ENCODE peak calls at places on chromosomes 2 and 18, in ten cellular contexts. L, W, S, G, M, A, K, H, Z and N are unnamed samples.

GRCh38 chr18:55833543-55833942 is 245.6 kb upstream of the TCF4 start:
- DNase-seq in S (peak), Z (no peak), A (peak), M (peak), L (peak), G (peak), K (no peak), W (no peak), H (no peak), N (no peak)

GRCh38 chr2:70041666-70042065 is 45.6 kb upstream of the PCBP1 start:
- DNase-seq in H (no peak), S (peak), M (no peak), G (peak), W (no peak), Z (no peak), A (peak), K (no peak), L (no peak), N (no peak)

GRCh38 chr2:153214349-153214748 is 264.2 kb downstream of the RPRM start:
- DNase-seq in Z (no peak), M (no peak), H (no peak), G (no peak), K (no peak), W (no peak), S (no peak), L (no peak), A (no peak), N (no peak)

GRCh38 chr2:11123001-11123809 is 32.1 kb upstream of the SLC66A3 start:
- DNase-seq in H (no peak), K (no peak), S (no peak), A (no peak), W (no peak), G (no peak), Z (no peak), M (no peak), L (no peak), N (no peak)

GRCh38 chr2:7191927-7192326 is 274.7 kb downstream of the RNF144A start:
- DNase-seq in G (peak), Z (peak), L (peak), H (no peak), A (peak), K (no peak), S (peak), W (no peak), M (peak), N (no peak)

GRCh38 chr18:49656098-49656591 is 94.3 kb downstream of the LIPG start:
- DNase-seq in H (no peak), A (peak), L (peak), M (peak), W (no peak), S (peak), G (peak), K (no peak), Z (no peak), N (no peak)

GRCh38 chr2:96090181-96090500 is 26.2 kb downstream of the ADRA2B start:
- DNase-seq in G (no peak), K (no peak), W (no peak), S (no peak), L (no peak), Z (peak), A (no peak), M (no peak), H (no peak), N (peak)

GRCh38 chr2:220396287-220396686 is 768.9 kb downstream of the SLC4A3 start:
- DNase-seq in H (no peak), Z (no peak), G (peak), L (peak), A (peak), S (peak), M (no peak), W (no peak), K (no peak), N (no peak)

GRCh38 chr2:45885111-45885685 is 233.7 kb downstream of the PRKCE start:
- DNase-seq in G (no peak), A (peak), L (no peak), S (no peak), Z (no peak), M (no peak), K (peak), H (no peak), W (no peak), N (no peak)

GRCh38 chr2:2843969-2844548 is 513.0 kb upstream of the MYT1L start:
- DNase-seq in K (no peak), Z (peak), L (no peak), H (no peak), G (peak), A (no peak), S (no peak), W (no peak), M (peak), N (peak)

GRCh38 chr2:216082388-216082733 is 642 bp downstream of the TMEM169 start:
- DNase-seq in M (no peak), G (no peak), A (no peak), Z (no peak), H (no peak), L (no peak), K (no peak), W (no peak), S (no peak), N (no peak)

GRCh38 chr2:195658541-195658890 is 1.5 kb downstream of the SLC39A10 start:
- DNase-seq in Z (peak), S (peak), G (peak), W (no peak), H (peak), M (peak), A (peak), K (peak), L (peak), N (no peak)

GRCh38 chr2:169767243-169767888 is 31.3 kb upstream of the SSB start:
- DNase-seq in W (peak), L (no peak), H (peak), K (peak), G (peak), S (peak), M (peak), A (peak), Z (peak), N (peak)

GRCh38 chr2:156379069-156379468 is 46.5 kb upstream of the NR4A2 start:
- DNase-seq in A (no peak), W (no peak), H (no peak), Z (no peak), S (no peak), L (no peak), K (no peak), M (no peak), G (no peak), N (no peak)

GRCh38 chr2:139876964-139877363 is 1096.8 kb upstream of the NXPH2 start:
- DNase-seq in Z (no peak), W (no peak), K (no peak), G (peak), S (no peak), L (no peak), H (no peak), M (no peak), A (no peak), N (no peak)

GRCh38 chr2:211846031-211846400 is 692.6 kb downstream of the ERBB4 start:
- DNase-seq in W (no peak), L (no peak), M (peak), H (no peak), Z (no peak), G (no peak), A (no peak), S (no peak), K (no peak), N (no peak)

GRCh38 chr2:17830053-17831034 is 14.1 kb downstream of the MSGN1 start:
- DNase-seq in W (no peak), L (peak), M (peak), H (peak), Z (peak), S (peak), K (peak), A (peak), G (peak), N (peak)

GRCh38 chr2:186426153-186427016 is 59.7 kb upstream of the ZC3H15 start:
- DNase-seq in M (no peak), W (no peak), K (no peak), L (no peak), A (no peak), Z (no peak), G (peak), H (no peak), S (no peak), N (no peak)

GRCh38 chr2:28627722-28628480 is 123.7 kb upstream of the PPP1CB start:
- DNase-seq in G (no peak), M (no peak), S (peak), H (no peak), L (no peak), W (no peak), K (no peak), Z (no peak), A (peak), N (no peak)

GRCh38 chr2:129915303-129915840 is 64.1 kb upstream of the RAB6C start:
- DNase-seq in L (no peak), M (no peak), A (no peak), K (no peak), S (no peak), H (no peak), G (peak), Z (no peak), W (no peak), N (no peak)

GRCh38 chr2:64105676-64106461 is 38.4 kb downstream of the PELI1 start:
- DNase-seq in S (peak), H (no peak), W (no peak), Z (no peak), G (no peak), A (no peak), L (no peak), K (no peak), M (no peak), N (no peak)

GRCh38 chr2:175518206-175518605 is 336.7 kb upstream of the ATP5MC3 start:
- DNase-seq in K (no peak), M (no peak), L (no peak), A (no peak), S (no peak), W (no peak), H (no peak), Z (no peak), G (no peak), N (no peak)

GRCh38 chr2:191262436-191262835 is 17.2 kb downstream of the MYO1B start:
- DNase-seq in W (no peak), M (no peak), L (no peak), Z (no peak), G (no peak), K (no peak), S (peak), H (no peak), A (no peak), N (no peak)

GRCh38 chr18:2985628-2986027 is 27.3 kb downstream of the LPIN2 start:
- DNase-seq in A (peak), H (no peak), S (peak), L (no peak), M (no peak), W (no peak), G (peak), K (no peak), Z (no peak), N (no peak)

GRCh38 chr2:128301021-128301420 is 17.6 kb downstream of the HS6ST1 start:
- DNase-seq in A (no peak), H (no peak), Z (no peak), K (no peak), M (no peak), S (no peak), G (no peak), L (no peak), W (peak), N (no peak)

GRCh38 chr18:56967032-56967431 is 179.9 kb upstream of the BOD1L2 start:
- DNase-seq in G (no peak), H (no peak), S (no peak), L (no peak), K (no peak), A (no peak), Z (no peak), M (no peak), W (no peak), N (no peak)

GRCh38 chr2:224103603-224104002 is 64.5 kb upstream of the SERPINE2 start:
- DNase-seq in W (no peak), S (no peak), K (no peak), H (no peak), A (no peak), G (no peak), L (no peak), Z (no peak), M (no peak), N (no peak)

DNA sequence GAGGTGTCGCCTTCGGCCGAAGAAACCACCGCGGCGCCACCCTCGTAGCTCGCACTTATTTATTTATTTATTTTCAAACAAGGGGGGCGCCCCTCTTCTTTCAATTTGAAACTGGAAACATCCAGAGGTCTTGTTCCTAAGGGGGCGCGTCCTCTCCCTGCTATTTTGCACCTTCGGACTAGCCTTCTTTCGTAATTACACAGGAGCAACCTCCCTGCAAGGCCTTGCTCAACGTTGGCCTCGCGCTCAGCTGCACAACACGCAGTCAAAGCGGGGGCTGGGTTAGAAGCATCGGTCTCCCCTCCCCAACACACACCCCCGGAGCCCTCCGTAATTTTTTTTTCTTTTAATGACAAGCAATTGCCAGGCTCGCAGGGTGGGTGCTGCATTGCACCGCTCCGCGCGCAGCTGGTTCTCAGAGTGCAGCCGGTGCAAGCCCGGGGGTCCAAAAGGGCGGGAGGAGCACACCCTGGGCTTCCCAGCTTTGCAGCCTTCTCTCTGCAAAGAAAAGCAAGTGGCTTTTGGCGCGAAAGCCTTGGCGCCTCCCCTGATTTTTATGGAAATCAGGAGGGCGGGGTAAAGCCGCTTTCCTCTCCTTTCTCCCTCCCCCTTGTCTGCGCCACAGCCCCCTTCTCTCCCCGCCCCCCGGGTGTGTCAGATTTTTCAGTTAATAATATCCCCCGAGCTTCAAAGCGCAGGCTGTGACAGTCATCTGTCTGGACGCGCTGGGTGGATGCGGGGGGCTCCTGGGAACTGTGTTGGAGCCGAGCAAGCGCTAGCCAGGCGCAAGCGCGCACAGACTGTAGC is at the start of gene MYCN:
- DNase-seq in W (peak), K (peak), L (no peak), S (peak), Z (peak), M (peak), A (peak), G (no peak), H (peak), N (peak)
- TF ChIP-seq CTCF in W (no peak), K (no peak), L (peak), S (no peak), Z (peak), M (peak), A (peak), G (peak), H (no peak), N (peak)

GRCh38 chr2:30965085-30965484 is 157.8 kb upstream of the CAPN13 start:
- DNase-seq in M (no peak), W (no peak), S (no peak), L (no peak), A (no peak), Z (no peak), G (no peak), K (no peak), H (no peak), N (no peak)

GRCh38 chr2:30963184-30963583 is 155.9 kb upstream of the CAPN13 start:
- DNase-seq in Z (no peak), K (no peak), S (no peak), L (no peak), A (no peak), M (no peak), H (no peak), W (no peak), G (no peak), N (no peak)

GRCh38 chr2:30959653-30960052 is 152.4 kb upstream of the CAPN13 start:
- DNase-seq in S (no peak), L (no peak), A (no peak), W (no peak), G (no peak), H (no peak), K (no peak), Z (no peak), M (no peak), N (no peak)

GRCh38 chr2:30969006-30969405 is 161.8 kb upstream of the CAPN13 start:
- DNase-seq in W (no peak), Z (no peak), K (no peak), H (no peak), A (no peak), G (peak), M (no peak), S (no peak), L (no peak), N (no peak)

DNA sequence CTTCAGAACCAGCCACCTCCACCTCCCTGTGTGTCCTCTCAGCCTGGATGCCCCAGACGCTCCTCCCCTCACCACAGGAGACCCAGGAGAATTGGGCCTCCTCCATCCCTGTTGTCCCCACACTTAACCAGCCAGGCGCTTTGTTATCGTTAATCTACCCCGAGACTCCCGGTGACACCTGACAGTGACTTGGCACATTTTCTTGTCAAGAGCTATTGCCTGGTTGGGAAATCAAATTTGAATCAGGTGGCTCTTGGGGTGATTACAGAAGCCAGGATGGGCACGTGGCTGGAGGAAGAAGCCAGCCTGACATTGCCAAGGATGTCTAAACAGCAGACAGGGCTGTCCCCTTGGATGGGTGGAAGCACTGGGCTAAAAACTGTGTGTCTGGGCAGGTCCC is 157.1 kb upstream of the CAPN13 start:
- DNase-seq in M (no peak), S (no peak), G (no peak), H (no peak), K (no peak), L (no peak), Z (no peak), A (no peak), W (no peak), N (no peak)
- TF ChIP-seq CTCF in M (no peak), S (no peak), G (no peak), H (no peak), K (no peak), L (no peak), Z (no peak), A (no peak), W (no peak), N (no peak)

GRCh38 chr2:75882530-75882929 is 171.8 kb upstream of the GCFC2 start:
- DNase-seq in H (no peak), L (no peak), Z (no peak), A (no peak), G (no peak), M (no peak), K (no peak), W (no peak), S (no peak), N (no peak)
- TF ChIP-seq CTCF in H (no peak), L (no peak), Z (no peak), A (no peak), G (no peak), M (no peak), K (no peak), W (no peak), S (no peak), N (no peak)

DNA sequence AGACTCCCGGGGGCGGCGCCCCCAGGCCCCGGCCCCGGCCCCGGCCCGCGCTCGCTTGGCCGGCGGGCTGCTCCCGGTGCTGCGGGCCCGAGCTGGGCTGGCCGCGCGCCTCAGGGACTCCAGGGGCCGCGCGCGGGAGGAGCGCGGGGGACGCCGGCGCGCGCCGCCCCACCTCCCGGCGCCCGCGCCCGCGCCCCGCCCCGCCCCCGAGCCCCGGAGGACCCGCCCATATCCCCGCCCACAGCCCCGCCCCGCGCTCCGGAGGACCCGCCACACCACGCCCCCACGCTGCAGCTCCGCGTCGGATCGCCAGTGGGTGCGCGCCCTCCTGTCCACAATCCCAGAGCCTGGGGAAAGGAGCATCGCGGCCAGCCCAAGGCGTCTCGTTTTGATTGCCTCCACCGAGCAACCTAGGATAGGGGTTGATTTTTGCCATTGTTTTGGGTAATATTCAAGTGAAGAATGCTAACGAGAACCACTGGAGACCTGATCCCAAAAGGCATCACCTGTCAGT is at the start of gene PARD6G:
- DNase-seq in A (peak), K (peak), W (peak), Z (peak), M (peak), L (no peak), H (peak), S (peak), G (peak), N (peak)
- TF ChIP-seq CTCF in A (peak), K (no peak), W (peak), Z (no peak), M (peak), L (peak), H (peak), S (peak), G (no peak), N (no peak)

DNA sequence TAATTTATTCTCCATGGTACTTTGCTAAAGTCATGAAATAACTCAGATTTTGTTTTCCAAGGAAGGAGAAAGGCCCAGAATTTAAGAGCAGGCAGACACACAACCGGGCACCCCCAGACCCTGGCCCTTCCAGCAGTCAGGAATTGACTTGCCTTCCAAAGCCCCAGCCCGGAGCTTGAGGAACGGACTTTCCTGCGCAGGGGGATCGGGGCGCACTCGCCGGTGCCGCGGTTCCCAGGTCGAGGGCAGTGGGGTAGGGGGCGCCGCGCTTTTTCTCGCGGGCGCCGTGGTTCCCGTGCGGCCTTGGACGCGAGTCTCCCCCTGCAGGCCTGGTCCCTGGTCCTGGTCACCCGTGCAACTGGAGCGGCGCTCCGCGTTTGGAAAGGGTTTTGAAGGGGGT is 1.2 kb downstream of the ZNF236 start:
- DNase-seq in W (peak), L (no peak), M (no peak), H (peak), A (no peak), K (peak), S (no peak), G (no peak), Z (peak), N (peak)
- TF ChIP-seq CTCF in W (no peak), L (peak), M (peak), H (no peak), A (peak), K (no peak), S (peak), G (peak), Z (peak), N (no peak)

GRCh38 chr2:67581751-67582150 is 184.6 kb downstream of the ETAA1 start:
- DNase-seq in K (no peak), Z (no peak), S (no peak), L (no peak), H (no peak), A (no peak), W (no peak), M (peak), G (peak), N (no peak)
- TF ChIP-seq CTCF in K (no peak), Z (no peak), S (peak), L (no peak), H (no peak), A (no peak), W (no peak), M (peak), G (peak), N (no peak)